ENCODE peak calls at places on chromosomes 4 and X, in four cellular contexts. W is SK-N-SH, D is HepG2, E is K562. V is an unnamed sample.
A peak's percentile ranks its signal among the peaks of the same experiment; 100 is the strongest.

GRCh38 chrX:79409657-79410056 is 42.5 kb upstream of the ITM2A start:
- DNase-seq in W (no peak), D (no peak), E (no peak), V (no peak)

GRCh38 chr4:150348079-150348478 is 233.9 kb upstream of the MAB21L2 start:
- DNase-seq in W (no peak), D (no peak), E (no peak), V (no peak)

GRCh38 chr4:37675587-37676290 is 10.4 kb downstream of the RELL1 start:
- DNase-seq in W (no peak), D (no peak), E (no peak), V (no peak)

GRCh38 chr4:109206610-109207009 is 95.8 kb downstream of the COL25A1 start:
- DNase-seq in W (no peak), D (no peak), E (no peak), V (peak; percentile 12)

GRCh38 chr4:24656906-24657305 is 72.6 kb upstream of the DHX15 start:
- DNase-seq in W (no peak), D (no peak), E (no peak), V (no peak)

GRCh38 chrX:134512566-134512965 is 52.6 kb downstream of the HPRT1 start:
- DNase-seq in W (no peak), D (peak; percentile 25), E (no peak), V (no peak)

GRCh38 chr4:158930573-158930972 is 161.7 kb downstream of the FNIP2 start:
- DNase-seq in W (no peak), D (no peak), E (peak; percentile 24), V (no peak)

GRCh38 chrX:153905481-153906095 is 1.1 kb downstream of the AVPR2 start:
- DNase-seq in W (peak; percentile 29), D (no peak), E (no peak), V (no peak)

GRCh38 chr4:107349266-107349665 is 313.2 kb upstream of the DKK2 start:
- DNase-seq in W (peak; percentile 8), D (no peak), E (no peak), V (peak; percentile 28)

GRCh38 chrX:7378406-7378805 is 230.5 kb upstream of the PUDP start:
- DNase-seq in W (no peak), D (no peak), E (no peak), V (no peak)

GRCh38 chrX:50905334-50905733 is 5.2 kb upstream of the BMP15 start:
- DNase-seq in W (no peak), D (peak; percentile 4), E (peak; percentile 39), V (peak; percentile 29)

GRCh38 chr4:154427149-154427548 is 64.5 kb downstream of the DCHS2 start:
- DNase-seq in W (no peak), D (no peak), E (no peak), V (no peak)

DNA sequence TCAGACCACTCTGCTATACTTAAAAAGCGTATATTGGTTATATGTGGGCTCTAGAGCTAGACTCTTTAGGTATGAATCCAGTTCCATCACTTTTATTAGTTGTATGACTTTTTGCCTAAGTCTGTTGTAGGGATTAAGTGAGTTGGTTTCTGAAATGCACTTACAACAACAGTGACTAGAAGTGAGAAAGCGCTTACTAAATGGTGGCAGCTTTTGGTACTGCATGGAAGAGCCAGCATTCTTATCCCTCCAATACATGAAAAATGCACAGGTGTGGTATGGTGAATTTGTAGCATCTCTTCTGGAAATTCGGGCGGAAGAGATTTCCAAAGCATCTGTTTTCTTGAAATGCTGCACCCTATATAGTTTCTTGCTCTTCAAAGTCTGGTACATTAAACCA is 117.1 kb downstream of the SPANXA1 start:
- DNase-seq in W (peak; percentile 1), D (no peak), E (no peak), V (no peak)
- TF ChIP-seq FOXJ3 in W (no peak), D (no peak), E (no peak), V (no peak)

GRCh38 chr4:95409127-95409526 is 139.6 kb downstream of the UNC5C start:
- DNase-seq in W (no peak), D (peak; percentile 15), E (no peak), V (no peak)
- TF ChIP-seq FOXJ3 in W (no peak), D (no peak), E (no peak), V (no peak)

GRCh38 chrX:40303256-40304077 is 205.7 kb upstream of the BCOR start:
- DNase-seq in W (no peak), D (no peak), E (no peak), V (no peak)
- TF ChIP-seq FOXJ3 in W (no peak), D (no peak), E (no peak), V (no peak)

DNA sequence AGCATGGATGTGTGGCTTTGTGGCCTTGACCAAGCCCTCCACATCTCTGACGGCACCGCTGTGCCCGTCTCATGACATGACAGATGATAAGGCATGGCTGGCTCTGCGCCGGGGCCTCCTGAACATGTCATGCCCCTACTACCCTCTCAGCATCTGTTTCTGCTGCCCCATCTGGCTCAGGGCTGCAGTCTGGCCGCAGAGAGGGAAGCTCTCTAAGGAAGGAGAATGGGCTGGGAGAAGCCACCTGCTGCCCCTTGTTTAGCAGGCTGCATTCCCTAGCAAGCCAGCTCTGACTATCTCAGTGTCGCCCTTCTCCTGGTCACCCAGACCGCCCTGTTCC is 7.2 kb downstream of the ZNF185 start:
- DNase-seq in W (no peak), D (no peak), E (no peak), V (no peak)
- TF ChIP-seq FOXJ3 in W (no peak), D (no peak), E (no peak), V (no peak)

DNA sequence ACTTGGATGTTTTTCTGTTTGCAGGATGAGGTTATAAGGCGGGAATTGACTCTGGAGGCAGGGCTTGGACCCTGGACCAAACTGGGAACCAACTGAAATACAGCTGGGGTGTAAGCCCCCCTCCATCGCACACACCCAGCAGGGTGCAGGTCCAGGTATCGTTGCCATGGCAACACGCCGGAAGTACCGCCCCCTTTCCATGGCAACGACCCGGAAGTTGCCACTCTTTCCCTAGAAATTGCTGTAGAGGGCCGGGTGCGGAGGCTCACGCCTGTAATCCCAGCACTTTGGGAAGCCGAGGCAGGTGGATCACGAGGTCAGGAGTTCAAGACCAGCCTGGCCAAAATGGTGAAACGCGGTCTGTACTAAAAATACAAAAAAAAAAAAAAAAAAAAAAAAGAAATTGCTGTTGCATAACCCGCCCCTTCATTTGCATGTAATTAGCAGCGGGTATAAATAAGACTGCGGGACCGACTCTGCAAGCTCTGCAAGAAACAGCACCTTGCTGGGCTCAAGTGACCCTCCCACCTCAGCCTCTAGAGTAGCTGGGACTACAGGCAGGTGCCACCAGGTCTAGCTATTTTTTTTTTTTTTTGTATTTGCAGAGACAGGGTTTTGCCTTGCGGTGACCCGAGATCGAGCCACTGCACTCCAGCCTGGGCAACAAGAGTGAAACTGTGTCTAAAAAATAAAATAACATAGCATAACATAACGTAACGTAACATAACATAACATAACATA is 139.6 kb downstream of the CRLF2 start:
- DNase-seq in W (no peak), D (peak; percentile 10), E (peak; percentile 21), V (peak; percentile 42)
- TF ChIP-seq FOXJ3 in W (no peak), D (no peak), E (no peak), V (no peak)

DNA sequence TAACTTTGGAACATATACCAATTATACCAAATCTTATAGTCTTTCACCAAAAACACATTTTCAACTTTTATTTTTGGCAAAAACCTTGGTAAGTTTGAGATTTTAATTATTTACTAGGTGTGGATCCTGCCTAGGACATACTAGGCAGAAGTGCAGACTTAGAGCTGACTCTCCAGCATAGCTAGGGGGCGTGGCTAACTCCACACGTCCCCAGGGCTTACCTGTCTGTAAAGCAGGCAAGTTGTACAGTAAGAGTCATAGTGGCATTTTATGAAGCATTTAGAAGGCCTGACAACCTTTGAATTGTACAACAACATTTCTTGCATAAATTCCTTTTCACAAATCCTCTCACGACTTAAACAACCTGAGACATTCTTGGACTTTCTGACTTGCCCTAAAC is 19.2 kb upstream of the GRPEL1 start:
- DNase-seq in W (no peak), D (no peak), E (no peak), V (no peak)
- TF ChIP-seq FOXJ3 in W (no peak), D (no peak), E (no peak), V (no peak)

DNA sequence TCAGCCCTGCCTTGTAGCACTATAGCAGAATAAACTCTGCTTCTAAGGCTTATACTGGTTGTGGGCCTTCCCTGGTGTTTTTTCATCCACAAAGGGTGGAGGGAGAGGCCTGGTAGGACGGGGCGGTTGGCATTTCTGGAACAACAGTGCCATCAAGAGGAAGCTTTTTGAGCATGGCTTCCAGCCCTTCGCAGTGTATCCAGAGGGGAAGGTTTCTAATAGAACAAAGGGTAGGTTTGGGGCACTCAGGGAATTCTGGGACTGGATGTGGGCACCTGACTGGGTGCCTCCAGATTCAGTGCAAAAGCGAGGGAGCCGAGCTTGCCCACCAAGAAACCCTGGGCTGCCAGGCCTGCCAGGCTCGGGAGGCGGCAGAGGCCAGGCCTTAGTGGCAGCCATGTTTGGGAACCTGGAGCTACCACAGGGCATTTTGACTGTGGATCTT is 229.6 kb upstream of the AGTR2 start:
- DNase-seq in W (peak; percentile 78), D (peak; percentile 83), E (peak; percentile 43), V (peak; percentile 39)
- TF ChIP-seq FOXJ3 in W (no peak), D (no peak), E (no peak), V (no peak)

GRCh38 chrX:47360423-47361179 is 9.8 kb upstream of the ZNF157 start:
- DNase-seq in W (no peak), D (no peak), E (no peak), V (no peak)

GRCh38 chrX:47358387-47359065 is 11.9 kb upstream of the ZNF157 start:
- DNase-seq in W (no peak), D (no peak), E (no peak), V (no peak)

GRCh38 chrX:47366051-47366722 is 4.2 kb upstream of the ZNF157 start:
- DNase-seq in W (peak; percentile 70), D (no peak), E (peak; percentile 52), V (peak; percentile 71)

DNA sequence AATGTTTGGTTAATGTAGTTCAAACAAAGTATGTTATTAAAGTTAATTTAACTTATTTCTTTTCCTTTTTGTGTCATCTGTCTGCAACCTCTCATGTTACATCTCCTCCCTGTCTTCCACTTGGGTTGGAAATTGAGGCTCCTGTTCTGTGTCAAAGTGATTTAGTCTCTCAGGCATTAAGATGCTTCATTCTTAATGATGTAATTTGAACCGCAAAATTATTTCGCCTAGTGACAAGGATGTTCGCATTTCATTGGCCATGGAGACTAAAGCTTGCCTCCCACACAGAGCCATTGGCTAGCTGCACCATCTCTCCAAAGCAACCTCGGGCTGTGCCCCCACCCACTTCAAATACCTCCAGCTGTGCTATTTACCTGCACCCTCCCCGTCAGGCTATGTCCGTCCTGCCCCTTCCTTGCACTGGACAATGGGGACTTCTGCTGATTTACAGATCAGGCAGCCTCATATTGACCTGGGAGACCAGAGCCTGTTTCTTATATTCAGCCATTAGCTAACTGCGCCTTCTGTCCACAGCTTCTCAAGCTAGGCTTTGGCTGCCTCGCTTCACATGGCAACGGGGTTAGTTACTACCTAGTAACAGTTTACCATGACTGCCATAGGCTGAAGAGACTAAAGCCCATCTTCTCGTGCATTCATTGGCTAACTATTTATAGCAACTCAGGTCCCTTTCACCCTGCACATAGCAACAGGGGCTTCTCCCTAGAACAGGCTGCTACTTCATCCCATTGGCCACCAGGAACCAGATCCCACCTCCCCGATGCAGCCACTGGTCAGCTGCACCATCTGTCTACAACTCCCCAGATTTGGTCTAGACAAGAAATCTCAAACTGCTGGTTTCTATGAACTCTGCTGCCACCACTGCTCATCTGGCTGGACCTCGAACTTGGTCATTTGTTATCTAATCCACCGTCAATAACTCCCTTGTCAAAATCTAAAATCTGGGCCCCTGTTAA is 8.6 kb upstream of the ZNF157 start:
- DNase-seq in W (peak; percentile 80), D (peak; percentile 67), E (peak; percentile 16), V (peak; percentile 78)
- TF ChIP-seq FOXJ3 in W (no peak), D (no peak), E (no peak), V (no peak)